ENCODE peak calls at places on chromosomes 13 and 19, in nine cellular contexts. T, I, K, B, Z, E, X, G and W are unnamed samples.

GRCh38 chr19:46385636-46386035 is 27.7 kb downstream of the CCDC8 start:
- DNase-seq in T (no peak), K (no peak), I (no peak), E (no peak), X (no peak), G (no peak), Z (no peak), B (no peak), W (no peak)

GRCh38 chr19:6970478-6970877 is 50.8 kb downstream of the MBD3L2B start:
- DNase-seq in X (no peak), G (no peak), B (no peak), E (no peak), T (peak; percentile 5), K (no peak), I (no peak), Z (no peak), W (no peak)

GRCh38 chr13:110419391-110419791 is 112.3 kb downstream of the COL4A2 start:
- DNase-seq in Z (no peak), B (no peak), X (peak; percentile 93), I (no peak), E (no peak), G (no peak), K (no peak), T (peak; percentile 42), W (no peak)

GRCh38 chr13:112576191-112576590 is 11.8 kb downstream of the TUBGCP3 start:
- DNase-seq in K (no peak), Z (no peak), I (no peak), E (no peak), G (no peak), X (no peak), B (no peak), T (no peak), W (no peak)

GRCh38 chr13:95317037-95317989 is 16.1 kb upstream of the ABCC4 start:
- DNase-seq in G (no peak), Z (peak; percentile 13), X (peak; percentile 77), B (no peak), T (peak; percentile 40), K (no peak), I (no peak), E (peak; percentile 86), W (no peak)

GRCh38 chr13:57212989-57213388 is 46.0 kb downstream of the PRR20E start:
- DNase-seq in G (no peak), T (no peak), I (no peak), K (no peak), Z (no peak), X (no peak), B (no peak), E (no peak), W (no peak)

GRCh38 chr19:39428309-39429112 is 7.2 kb downstream of the RPS16 start:
- DNase-seq in G (no peak), X (peak; percentile 80), B (no peak), Z (peak; percentile 93), E (peak; percentile 96), I (peak; percentile 90), T (peak; percentile 79), K (no peak), W (peak; percentile 91)

GRCh38 chr13:37929308-37929707 is 59.7 kb upstream of the TRPC4 start:
- DNase-seq in E (no peak), I (no peak), G (no peak), B (no peak), K (no peak), T (no peak), X (no peak), Z (no peak), W (peak; percentile 22)

GRCh38 chr19:14477417-14478112 is 2.4 kb upstream of the PTGER1 start:
- DNase-seq in B (no peak), K (no peak), T (peak; percentile 37), I (no peak), E (peak; percentile 87), G (no peak), Z (peak; percentile 80), X (no peak), W (no peak)

GRCh38 chr19:35642798-35643254 is 1.3 kb downstream of the ETV2 start:
- DNase-seq in X (no peak), B (no peak), E (no peak), I (no peak), G (no peak), T (no peak), K (no peak), Z (no peak), W (peak; percentile 15)

GRCh38 chr13:51793570-51794273 is 10.2 kb downstream of the DHRS12 start:
- DNase-seq in I (peak; percentile 78), Z (peak; percentile 84), G (no peak), B (peak; percentile 70), X (peak; percentile 67), E (peak; percentile 72), K (no peak), T (peak; percentile 95), W (no peak)

GRCh38 chr19:48636859-48637448 is at the start of gene DBP:
- DNase-seq in Z (no peak), G (no peak), I (no peak), K (no peak), E (no peak), T (no peak), B (peak; percentile 45), X (no peak), W (no peak)

GRCh38 chr13:35309711-35310110 is 166.8 kb downstream of the MAB21L1 start:
- DNase-seq in X (no peak), G (no peak), B (no peak), T (no peak), K (no peak), Z (no peak), E (no peak), I (no peak), W (no peak)

GRCh38 chr19:45729774-45730388 is 815 bp downstream of the FBXO46 start:
- DNase-seq in E (no peak), G (no peak), I (no peak), Z (peak; percentile 16), T (no peak), X (peak; percentile 9), B (no peak), K (no peak), W (no peak)

GRCh38 chr13:92974905-92975429 is 251.6 kb upstream of the GPC6 start:
- DNase-seq in Z (no peak), G (no peak), E (no peak), B (no peak), I (no peak), X (no peak), T (no peak), K (no peak), W (no peak)

GRCh38 chr13:29918845-29919244 is 68.4 kb upstream of the UBL3 start:
- DNase-seq in K (no peak), G (no peak), T (peak; percentile 92), X (no peak), Z (peak; percentile 79), I (peak; percentile 87), B (no peak), E (peak; percentile 80), W (no peak)

GRCh38 chr13:32134991-32135390 is 103.4 kb downstream of the FRY start:
- DNase-seq in E (no peak), B (no peak), G (no peak), Z (peak; percentile 36), T (no peak), I (peak; percentile 7), K (no peak), X (no peak), W (no peak)

GRCh38 chr19:2064788-2065524 is 13.9 kb upstream of the MKNK2 start:
- DNase-seq in G (no peak), X (no peak), E (no peak), T (no peak), I (no peak), K (no peak), B (no peak), Z (no peak), W (no peak)

GRCh38 chr19:30066781-30067759 is 125.0 kb downstream of the URI1 start:
- DNase-seq in Z (no peak), E (no peak), K (no peak), I (no peak), T (no peak), B (no peak), G (no peak), X (no peak), W (no peak)

GRCh38 chr13:51112771-51113170 is 1.7 kb upstream of the C13orf42 start:
- DNase-seq in G (no peak), E (no peak), B (no peak), I (no peak), Z (no peak), X (no peak), K (no peak), T (no peak), W (no peak)

GRCh38 chr13:32228330-32229041 is 86.7 kb downstream of the ZAR1L start:
- DNase-seq in T (peak; percentile 93), B (no peak), E (peak; percentile 14), K (no peak), X (no peak), G (no peak), I (peak; percentile 64), Z (peak; percentile 80), W (no peak)

GRCh38 chr13:77333521-77334083 is 6.7 kb upstream of the MYCBP2 start:
- DNase-seq in K (no peak), E (no peak), Z (no peak), T (no peak), B (no peak), G (no peak), I (no peak), X (no peak), W (no peak)

GRCh38 chr13:46374710-46375109 is 12.3 kb downstream of the RUBCNL start:
- DNase-seq in Z (no peak), E (no peak), B (no peak), K (no peak), I (no peak), X (no peak), G (no peak), T (no peak), W (no peak)

GRCh38 chr19:39297931-39298634 is 1.9 kb downstream of the IFNL1 start:
- DNase-seq in E (no peak), B (no peak), K (no peak), I (no peak), Z (no peak), G (peak; percentile 41), X (no peak), T (no peak), W (no peak)

GRCh38 chr13:110367620-110368019 is 60.5 kb downstream of the COL4A2 start:
- DNase-seq in I (no peak), X (no peak), B (no peak), K (no peak), G (no peak), Z (no peak), E (no peak), T (no peak), W (no peak)

GRCh38 chr19:49064768-49065611 is at the start of gene NTF4:
- DNase-seq in I (no peak), E (peak; percentile 50), T (no peak), Z (no peak), G (no peak), X (peak; percentile 35), B (no peak), K (no peak), W (peak; percentile 88)

GRCh38 chr13:50400035-50400726 is 384.9 kb downstream of the KCNRG start:
- DNase-seq in Z (no peak), B (no peak), K (no peak), G (no peak), I (no peak), X (no peak), E (peak; percentile 71), T (no peak), W (no peak)

GRCh38 chr13:98443329-98443728 is 133.6 kb downstream of the STK24 start:
- DNase-seq in I (peak; percentile 82), G (no peak), E (peak; percentile 19), T (peak; percentile 73), Z (peak; percentile 54), B (no peak), K (no peak), X (peak; percentile 67), W (no peak)

GRCh38 chr13:50376895-50377575 is 361.8 kb downstream of the KCNRG start:
- DNase-seq in K (no peak), E (no peak), I (no peak), X (no peak), Z (no peak), T (no peak), G (no peak), B (no peak), W (peak; percentile 39)